ENCODE peak calls at places on chromosomes 7 and 10, in nine cellular contexts. O, P, R, D, N, Q, K, I and W are unnamed samples.

GRCh38 chr7:7704867-7705266 is 13.5 kb downstream of the RPA3 start:
- DNase-seq in N (no peak), Q (no peak), R (no peak), D (no peak), I (no peak), P (no peak), O (no peak), K (no peak), W (no peak)

GRCh38 chr10:15595260-15595659 is 124.5 kb downstream of the ITGA8 start:
- DNase-seq in Q (no peak), K (no peak), R (no peak), I (no peak), D (no peak), P (no peak), N (no peak), O (no peak), W (no peak)

GRCh38 chr7:148939128-148939747 is 55.1 kb upstream of the EZH2 start:
- DNase-seq in P (no peak), I (no peak), K (no peak), R (no peak), D (no peak), O (no peak), Q (no peak), N (no peak), W (no peak)

GRCh38 chr7:150514748-150515222 is at the start of gene GIMAP7:
- DNase-seq in I (no peak), N (no peak), D (no peak), P (no peak), R (peak), O (no peak), Q (no peak), K (no peak), W (no peak)

GRCh38 chr10:34711500-34711899 is 103.6 kb downstream of the PARD3 start:
- DNase-seq in Q (peak), R (no peak), N (no peak), P (no peak), K (no peak), I (peak), O (no peak), D (no peak), W (no peak)

GRCh38 chr7:923108-924041 is 31.1 kb downstream of the ADAP1 start:
- DNase-seq in K (no peak), P (no peak), I (peak), R (peak), D (peak), O (peak), N (peak), Q (peak), W (peak)

GRCh38 chr7:54390565-54390964 is 151.6 kb upstream of the VSTM2A start:
- DNase-seq in K (no peak), I (no peak), Q (no peak), N (no peak), D (no peak), R (no peak), O (no peak), P (no peak), W (no peak)

GRCh38 chr7:106367018-106367420 is 82.2 kb upstream of the NAMPT start:
- DNase-seq in I (no peak), P (no peak), K (no peak), N (no peak), D (no peak), Q (no peak), O (no peak), R (peak), W (no peak)

GRCh38 chr10:90204956-90205695 is 503.7 kb downstream of the KIF20B start:
- DNase-seq in O (no peak), R (no peak), Q (no peak), I (no peak), N (no peak), P (no peak), K (no peak), D (no peak), W (peak)

GRCh38 chr10:63264852-63265617 is 131.9 kb downstream of the NRBF2 start:
- DNase-seq in O (no peak), N (no peak), K (no peak), R (no peak), P (peak), Q (peak), I (no peak), D (no peak), W (no peak)

GRCh38 chr10:84004206-84004605 is 135.1 kb upstream of the GHITM start:
- DNase-seq in P (no peak), O (no peak), I (no peak), R (no peak), Q (no peak), N (no peak), D (no peak), K (no peak), W (no peak)

GRCh38 chr10:71429929-71430328 is 33.2 kb downstream of the CDH23 start:
- DNase-seq in Q (no peak), O (no peak), P (no peak), K (no peak), I (peak), N (no peak), D (no peak), R (peak), W (no peak)

DNA sequence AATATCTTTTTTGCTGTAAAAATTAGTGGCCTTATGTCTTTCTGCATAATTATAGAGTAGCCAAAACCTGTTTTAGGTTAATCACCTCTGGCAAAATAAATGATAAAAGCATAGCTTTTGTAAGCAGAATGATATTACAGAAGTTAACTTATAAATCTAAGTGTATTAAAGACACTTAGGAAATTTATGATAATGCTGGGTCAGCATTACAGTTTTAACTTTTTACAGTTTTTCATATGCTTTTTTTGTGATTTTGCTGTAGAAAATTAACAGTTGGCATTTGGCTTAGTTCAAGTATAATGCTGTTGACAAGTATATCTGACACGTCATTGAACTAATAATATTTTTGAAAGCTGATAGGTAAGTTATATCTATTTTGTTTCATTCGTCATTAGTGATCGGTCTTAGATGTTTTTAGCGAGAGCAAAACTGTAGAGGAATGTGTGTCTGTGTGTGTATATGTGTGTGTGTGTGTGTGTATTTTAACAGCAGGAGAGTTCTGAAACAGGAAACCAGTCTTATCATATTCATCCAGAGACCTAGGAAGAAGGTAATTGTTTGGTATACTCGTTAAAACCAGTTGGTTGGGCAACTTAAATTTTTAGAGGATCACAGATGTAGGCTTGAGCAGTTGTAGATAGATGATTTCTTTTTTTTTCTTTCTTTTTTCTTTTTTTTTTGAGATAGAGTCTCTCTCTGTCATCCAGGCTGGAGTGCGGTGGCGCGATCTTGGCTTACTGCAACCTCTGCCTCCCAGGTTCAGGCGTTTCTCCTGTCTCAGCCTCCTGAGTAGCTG is 15.4 kb downstream of the PTEN start:
- DNase-seq in P (no peak), I (no peak), R (no peak), K (no peak), N (no peak), O (no peak), Q (no peak), D (no peak), W (no peak)
- TF ChIP-seq POLR2A in P (no peak), I (no peak), R (no peak), K (no peak), N (no peak), O (no peak), Q (no peak), D (no peak), W (no peak)

GRCh38 chr10:97713828-97714400 is 384 bp downstream of the MARVELD1 start:
- DNase-seq in Q (peak), D (peak), P (peak), I (peak), O (peak), K (no peak), N (peak), R (peak), W (peak)
- TF ChIP-seq POLR2A in Q (peak), D (no peak), P (peak), I (no peak), O (peak), K (peak), N (no peak), R (peak), W (no peak)

DNA sequence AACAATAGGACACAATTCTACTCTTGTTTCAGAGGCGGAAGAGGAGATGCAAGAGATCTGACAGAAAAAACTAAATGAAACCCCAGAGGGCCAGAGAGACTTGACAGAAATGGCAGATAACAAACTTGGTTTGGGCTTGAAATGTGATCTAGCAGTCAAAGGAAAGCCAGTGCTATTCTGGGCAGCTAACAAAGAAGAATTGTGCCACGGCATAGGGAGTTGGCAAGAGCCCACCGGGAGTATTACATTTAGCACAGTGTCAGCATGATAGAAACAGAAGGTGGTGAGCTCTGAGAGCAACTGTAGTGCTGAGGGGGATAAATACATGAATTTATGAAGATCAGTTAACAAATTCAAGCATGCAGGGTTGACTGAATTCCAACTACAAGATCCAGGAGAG is 91.1 kb downstream of the AHCYL2 start:
- DNase-seq in R (no peak), I (no peak), K (no peak), D (no peak), P (no peak), O (no peak), N (no peak), Q (peak), W (no peak)
- TF ChIP-seq POLR2A in R (no peak), I (no peak), K (no peak), D (no peak), P (no peak), O (no peak), N (no peak), Q (no peak), W (no peak)

DNA sequence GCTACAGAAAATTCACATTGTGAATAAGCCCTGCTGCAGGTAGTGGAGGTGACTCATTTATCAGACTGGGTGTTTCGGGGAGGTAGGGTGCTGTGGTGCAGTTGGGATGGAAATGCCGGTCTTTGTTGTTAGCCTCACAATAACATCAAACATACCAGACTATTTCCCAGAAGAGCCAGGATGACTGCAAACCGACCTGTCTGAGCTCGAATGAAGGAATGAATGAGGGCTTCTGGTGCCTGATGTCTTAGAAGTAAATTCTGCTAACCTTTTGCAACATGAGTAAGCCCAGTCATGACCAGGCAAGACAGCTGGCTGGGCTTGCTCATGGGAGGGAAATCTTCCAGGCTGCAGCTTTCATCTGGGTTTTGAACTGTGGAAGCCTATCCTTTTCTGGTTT is 2.4 kb upstream of the VDAC2 start:
- DNase-seq in N (no peak), O (no peak), P (peak), K (no peak), R (no peak), I (no peak), Q (no peak), D (no peak), W (peak)
- TF ChIP-seq POLR2A in N (no peak), O (no peak), P (no peak), K (no peak), R (no peak), I (no peak), Q (no peak), D (no peak), W (no peak)

GRCh38 chr7:132189881-132190280 is 386.4 kb downstream of the PLXNA4 start:
- DNase-seq in N (no peak), I (no peak), R (no peak), D (no peak), Q (no peak), K (no peak), O (no peak), P (no peak), W (no peak)

GRCh38 chr7:132190683-132191082 is 385.6 kb downstream of the PLXNA4 start:
- DNase-seq in P (no peak), K (no peak), R (no peak), D (no peak), O (no peak), I (no peak), N (no peak), Q (no peak), W (no peak)

GRCh38 chr7:132185150-132185549 is 391.1 kb downstream of the PLXNA4 start:
- DNase-seq in I (no peak), N (no peak), O (no peak), P (no peak), D (no peak), Q (no peak), R (no peak), K (no peak), W (no peak)

GRCh38 chr7:132187391-132187790 is 388.9 kb downstream of the PLXNA4 start:
- DNase-seq in K (no peak), O (no peak), R (no peak), I (no peak), Q (no peak), D (no peak), N (no peak), P (no peak), W (no peak)

GRCh38 chr7:132187869-132188789 is 388.1 kb downstream of the PLXNA4 start:
- DNase-seq in P (no peak), D (no peak), I (no peak), N (no peak), O (no peak), K (no peak), Q (no peak), R (no peak), W (no peak)
- TF ChIP-seq POLR2A in P (no peak), D (no peak), I (no peak), N (no peak), O (no peak), K (no peak), Q (no peak), R (no peak), W (no peak)

DNA sequence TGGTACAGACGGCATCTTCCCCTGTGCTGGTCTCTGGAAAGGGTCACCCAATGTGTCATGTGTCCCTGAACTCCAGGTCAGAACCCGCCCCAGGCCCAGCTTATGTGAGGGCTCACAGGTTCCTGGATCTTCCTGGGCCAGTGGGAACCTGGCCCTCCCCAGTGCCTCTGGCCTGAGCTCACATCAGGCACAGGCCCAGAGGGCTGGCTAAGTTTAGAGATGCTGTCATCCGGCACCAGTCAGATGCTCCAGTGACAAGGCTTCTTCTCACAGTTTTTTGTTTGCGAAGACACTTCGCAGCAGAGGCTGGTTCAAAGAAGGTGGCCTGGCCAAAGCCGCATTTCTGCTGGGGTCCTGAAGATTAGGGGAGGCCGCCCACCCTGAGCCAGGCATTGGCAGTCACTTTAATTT is 11.8 kb downstream of the CAMK2B start:
- DNase-seq in N (peak), I (no peak), Q (no peak), K (no peak), P (no peak), R (no peak), D (no peak), O (no peak), W (peak)
- TF ChIP-seq POLR2A in N (no peak), I (no peak), Q (no peak), K (no peak), P (no peak), R (no peak), D (no peak), O (no peak), W (no peak)

GRCh38 chr10:42753126-42753506 is 29.5 kb upstream of the BMS1 start:
- DNase-seq in N (peak), R (peak), O (no peak), Q (peak), K (peak), P (peak), I (peak), D (no peak), W (peak)
- TF ChIP-seq POLR2A in N (no peak), R (no peak), O (no peak), Q (no peak), K (no peak), P (no peak), I (no peak), D (no peak), W (no peak)

GRCh38 chr10:32888161-32888927 is 69.7 kb downstream of the ITGB1 start:
- DNase-seq in D (no peak), N (no peak), Q (no peak), K (no peak), P (no peak), R (no peak), O (no peak), I (no peak), W (no peak)
- TF ChIP-seq POLR2A in D (no peak), N (no peak), Q (no peak), K (no peak), P (no peak), R (no peak), O (no peak), I (no peak), W (no peak)

DNA sequence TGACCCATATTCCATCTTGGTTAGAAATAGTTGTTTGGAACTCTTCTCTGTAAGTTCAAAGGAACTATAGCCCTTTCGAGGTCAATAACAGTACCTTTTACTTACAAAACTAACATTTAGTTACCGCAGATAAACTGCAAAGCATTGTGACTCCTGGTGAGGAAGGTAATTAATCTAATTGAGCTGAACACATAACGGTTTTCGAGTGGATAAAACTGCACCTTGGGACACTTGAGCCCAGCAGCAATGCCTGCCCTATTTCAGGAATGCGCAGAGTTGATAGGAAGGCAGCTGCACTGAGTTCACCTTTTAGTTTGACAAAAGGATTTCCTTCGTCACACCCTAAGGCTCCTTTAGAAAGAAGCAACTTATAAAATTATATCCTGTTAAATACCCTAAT is 75.4 kb downstream of the JAZF1 start:
- DNase-seq in Q (no peak), I (no peak), O (no peak), R (no peak), N (no peak), K (no peak), D (no peak), P (no peak), W (no peak)
- TF ChIP-seq POLR2A in Q (no peak), I (no peak), O (no peak), R (no peak), N (no peak), K (no peak), D (no peak), P (no peak), W (no peak)

GRCh38 chr7:51046482-51046881 is 263.8 kb upstream of the GRB10 start:
- DNase-seq in Q (no peak), R (no peak), N (no peak), D (no peak), K (no peak), I (no peak), O (no peak), P (no peak), W (no peak)
- TF ChIP-seq POLR2A in Q (no peak), R (no peak), N (no peak), D (no peak), K (no peak), I (no peak), O (no peak), P (no peak), W (no peak)